ENCODE peak calls at places on chromosome 22, in four cellular contexts. A is stomach, K is heart left ventricle, Y is testis. S is an unnamed sample.

GRCh38 chr22:28950567-28951411 is 67.4 kb downstream of the ZNRF3 start:
- DNase-seq in A (no peak), K (no peak), Y (no peak), S (no peak)

GRCh38 chr22:23576681-23577080 is 3.4 kb downstream of the IGLL1 start:
- DNase-seq in A (no peak), K (no peak), Y (no peak), S (no peak)

GRCh38 chr22:17774206-17774927 is at the start of gene BID:
- DNase-seq in A (peak; percentile 60), K (peak; percentile 68), Y (no peak), S (no peak)

GRCh38 chr22:41021039-41021654 is 70.0 kb downstream of the RBX1 start:
- DNase-seq in A (no peak), K (peak; percentile 11), Y (peak; percentile 32), S (peak; percentile 27)

GRCh38 chr22:29330753-29331152 is 15.3 kb upstream of the RASL10A start:
- DNase-seq in A (no peak), K (peak; percentile 56), Y (peak; percentile 73), S (peak; percentile 96)

GRCh38 chr22:23526588-23527315 is 53.3 kb downstream of the IGLL1 start:
- DNase-seq in A (no peak), K (no peak), Y (no peak), S (no peak)

GRCh38 chr22:25148149-25148691 is 51.4 kb upstream of the CRYBB3 start:
- DNase-seq in A (peak; percentile 66), K (no peak), Y (peak; percentile 71), S (peak; percentile 67)

GRCh38 chr22:43449205-43449830 is 37.5 kb downstream of the MPPED1 start:
- DNase-seq in A (no peak), K (no peak), Y (no peak), S (no peak)

GRCh38 chr22:39177456-39177775 is 24.9 kb upstream of the CBX7 start:
- DNase-seq in A (no peak), K (no peak), Y (no peak), S (no peak)

GRCh38 chr22:24427500-24428164 is at the start of gene ADORA2A:
- DNase-seq in A (peak; percentile 67), K (no peak), Y (no peak), S (no peak)

GRCh38 chr22:26918236-26918635 is 260.8 kb downstream of the MIAT start:
- DNase-seq in A (no peak), K (no peak), Y (no peak), S (no peak)

GRCh38 chr22:20013382-20013871 is 3.2 kb downstream of the ARVCF start:
- DNase-seq in A (peak; percentile 51), K (peak; percentile 65), Y (peak; percentile 63), S (no peak)

GRCh38 chr22:32951081-32951806 is 106.9 kb downstream of the SYN3 start:
- DNase-seq in A (no peak), K (no peak), Y (no peak), S (peak; percentile 45)

DNA sequence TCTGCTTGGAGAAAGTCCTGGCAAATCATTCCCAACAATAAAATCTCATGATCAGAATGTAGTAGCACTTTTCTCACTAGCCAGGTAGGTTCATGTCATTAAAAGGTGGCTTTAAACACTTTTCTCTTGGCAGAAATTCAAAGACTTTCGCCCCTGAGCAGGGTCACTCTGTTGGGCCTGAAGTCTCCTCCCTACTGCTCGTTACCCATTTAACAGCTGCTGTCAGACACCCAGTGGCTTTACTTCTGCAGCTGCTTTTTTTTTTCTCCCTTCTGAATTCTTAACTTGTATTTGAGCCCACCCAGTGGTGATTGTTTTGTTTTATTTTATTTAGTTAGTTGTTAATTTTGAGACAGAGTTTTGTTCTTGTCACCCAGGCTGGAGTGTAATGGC is 25.0 kb downstream of the ARHGAP8 start:
- DNase-seq in A (no peak), K (no peak), Y (no peak), S (no peak)
- H3K27ac ChIP-seq in A (no peak overlapping the region), K (no peak overlapping the region), Y (no peak overlapping the region), S (no peak overlapping the region)

DNA sequence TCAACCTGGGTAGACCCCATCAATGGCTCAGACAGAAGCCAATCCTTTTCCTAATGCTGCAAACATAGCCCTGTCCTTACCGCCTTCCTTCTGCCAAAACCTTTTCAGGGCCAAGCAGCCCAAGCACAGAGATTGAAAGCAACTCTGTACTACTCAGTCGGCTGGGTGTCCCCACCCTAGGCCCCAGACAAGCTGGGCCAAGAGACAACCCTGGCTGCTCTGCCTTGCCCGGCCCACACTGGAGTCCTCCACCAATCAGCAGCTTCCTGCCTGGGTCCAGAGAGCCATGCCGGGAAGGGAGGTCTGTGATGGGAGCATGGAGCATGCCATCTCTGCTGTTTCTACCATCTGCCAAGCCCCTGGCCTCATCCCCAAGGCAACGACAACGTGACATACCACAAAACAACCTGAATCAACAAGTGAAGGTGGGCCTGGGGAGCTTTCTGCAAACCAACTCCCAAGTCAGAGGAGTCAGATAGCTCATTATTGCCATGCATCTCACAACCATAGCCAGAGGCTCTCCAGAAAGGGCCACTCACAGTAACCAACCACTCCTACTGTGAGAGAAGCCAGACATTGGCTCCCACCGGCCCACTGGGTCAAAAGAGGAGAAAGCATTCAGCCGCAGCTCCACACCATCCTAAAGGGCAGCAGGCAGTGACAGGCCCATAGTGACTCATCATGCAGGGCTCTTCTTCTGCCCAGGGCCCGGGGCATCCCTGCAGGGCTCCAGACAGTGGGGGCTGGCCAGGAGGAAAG is 18.2 kb downstream of the PATZ1 start:
- DNase-seq in A (no peak), K (no peak), Y (no peak), S (no peak)
- H3K36me3 ChIP-seq in A (peaks cover 47% of the 10 kb centered on the region), K (peaks cover 89% of the 10 kb centered on the region), Y (no peaks in the 10 kb centered on the region), S (peaks cover 56% of the 10 kb centered on the region)

GRCh38 chr22:36829370-36830002 is 12.7 kb upstream of the PVALB start:
- DNase-seq in A (no peak), K (no peak), Y (no peak), S (no peak)

GRCh38 chr22:36828815-36829214 is 12.0 kb upstream of the PVALB start:
- DNase-seq in A (no peak), K (no peak), Y (no peak), S (no peak)

GRCh38 chr22:36830601-36831000 is 13.8 kb upstream of the PVALB start:
- DNase-seq in A (no peak), K (no peak), Y (no peak), S (no peak)

GRCh38 chr22:36835903-36836302 is 19.1 kb upstream of the PVALB start:
- DNase-seq in A (no peak), K (no peak), Y (no peak), S (no peak)

GRCh38 chr22:36833073-36833472 is 16.2 kb upstream of the PVALB start:
- DNase-seq in A (no peak), K (no peak), Y (no peak), S (no peak)
- H3K27ac ChIP-seq in A (no peak overlapping the region), K (no peak overlapping the region), Y (no peak overlapping the region), S (no peak overlapping the region)

DNA sequence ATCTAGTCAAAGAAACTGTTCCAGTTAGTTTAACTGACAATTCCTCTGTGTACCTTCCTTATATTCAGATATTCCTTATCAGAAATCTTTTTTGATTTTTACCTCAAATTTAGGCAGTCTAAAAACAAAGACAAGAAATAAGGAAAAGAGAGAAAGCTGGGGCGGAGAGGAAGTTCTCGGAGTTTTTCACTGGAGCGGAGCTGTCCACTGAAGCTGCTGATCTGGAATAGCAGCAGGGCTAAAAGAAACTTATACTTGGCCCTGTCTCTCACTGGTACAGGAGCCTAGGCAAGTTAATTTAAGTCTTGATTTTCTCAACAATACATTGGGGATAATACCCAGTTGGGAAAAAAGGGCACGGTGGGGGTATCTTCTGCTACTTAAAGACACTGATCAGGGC is 59.2 kb upstream of the CYP2D6 start:
- DNase-seq in A (no peak), K (no peak), Y (no peak), S (no peak)
- H3K36me3 ChIP-seq in A (no peaks in the 10 kb centered on the region), K (peaks cover 5% of the 10 kb centered on the region), Y (no peaks in the 10 kb centered on the region), S (no peaks in the 10 kb centered on the region)

DNA sequence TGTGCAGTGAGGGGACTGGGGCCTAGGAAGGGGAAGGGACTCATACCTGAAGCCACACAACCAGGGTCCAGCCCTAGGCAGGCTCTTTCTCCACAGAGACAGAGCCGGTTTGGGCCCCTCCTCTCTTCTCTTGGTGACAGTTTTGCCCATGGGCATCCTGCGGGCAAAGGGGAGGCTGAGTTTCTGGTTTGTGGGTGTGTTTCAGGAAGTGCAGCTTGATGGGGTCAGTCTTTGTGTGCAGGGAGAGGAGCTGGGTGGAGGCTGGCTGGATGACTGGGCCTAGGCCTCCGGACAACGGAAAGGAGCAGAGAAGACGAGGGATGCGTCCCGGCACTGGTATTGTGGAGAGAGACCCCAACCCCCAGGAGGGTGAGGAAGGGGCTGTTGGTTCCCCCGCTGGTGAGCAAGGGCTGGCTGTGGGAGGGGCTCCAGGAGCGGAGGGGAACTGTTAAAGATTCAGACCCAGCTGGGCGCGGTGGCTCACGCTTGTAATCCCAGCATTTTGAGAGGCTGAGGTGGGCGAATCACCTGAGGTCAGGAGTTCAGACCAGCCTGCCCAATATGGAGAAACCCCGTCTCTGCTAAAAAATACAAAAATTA is 23.4 kb upstream of the CELSR1 start:
- DNase-seq in A (no peak), K (no peak), Y (no peak), S (no peak)
- H3K27ac ChIP-seq in A (no peak overlapping the region), K (no peak overlapping the region), Y (no peak overlapping the region), S (no peak overlapping the region)

S was measured in adrenal gland.